ENCODE peak calls at places on chromosomes 5 and 9, in five cellular contexts. O, J, D, Q and M are unnamed samples.
A peak's percentile ranks its signal among the peaks of the same experiment; 100 is the strongest.

GRCh38 chr9:5971740-5972139 is 43.7 kb downstream of the RANBP6 start:
- DNase-seq in Q (no peak), O (no peak), D (peak; percentile 53), J (no peak), M (no peak)

GRCh38 chr5:35454011-35454525 is 163.6 kb upstream of the SPEF2 start:
- DNase-seq in Q (no peak), D (no peak), O (no peak), J (no peak), M (peak; percentile 64)

GRCh38 chr9:76394896-76395244 is 644 bp upstream of the RFK start:
- DNase-seq in O (peak; percentile 68), Q (no peak), J (peak; percentile 36), D (no peak), M (peak; percentile 64)

GRCh38 chr9:79256691-79257213 is 315.0 kb upstream of the TLE4 start:
- DNase-seq in D (peak; percentile 20), O (no peak), Q (no peak), J (no peak), M (peak; percentile 43)

GRCh38 chr5:7904170-7904569 is 35.2 kb downstream of the MTRR start:
- DNase-seq in D (peak; percentile 66), J (no peak), O (no peak), Q (no peak), M (peak; percentile 34)

GRCh38 chr5:157050050-157050449 is 8.9 kb downstream of the HAVCR1 start:
- DNase-seq in D (no peak), J (no peak), Q (no peak), O (no peak), M (no peak)

GRCh38 chr5:117621921-117622320 is 1047.3 kb upstream of the SEMA6A start:
- DNase-seq in J (no peak), Q (no peak), D (no peak), O (no peak), M (no peak)

GRCh38 chr9:126275386-126276001 is 51.1 kb upstream of the MVB12B start:
- DNase-seq in Q (no peak), D (peak; percentile 48), O (no peak), J (no peak), M (no peak)

GRCh38 chr9:124260769-124261603 is 3.2 kb downstream of the NEK6 start:
- DNase-seq in O (no peak), Q (no peak), D (peak; percentile 80), J (no peak), M (peak; percentile 85)

GRCh38 chr5:104178066-104178465 is 615.5 kb upstream of the NUDT12 start:
- DNase-seq in J (no peak), D (no peak), O (no peak), Q (no peak), M (no peak)

GRCh38 chr5:149855371-149855770 is 89.2 kb downstream of the PDE6A start:
- DNase-seq in O (no peak), D (no peak), J (no peak), Q (no peak), M (no peak)

GRCh38 chr9:108512426-108513173 is 343.2 kb downstream of the ACTL7B start:
- DNase-seq in O (no peak), Q (no peak), J (no peak), D (peak; percentile 8), M (peak; percentile 28)

GRCh38 chr9:131319486-131319885 is 30.0 kb downstream of the PLPP7 start:
- DNase-seq in Q (no peak), D (no peak), J (peak; percentile 50), O (no peak), M (no peak)

GRCh38 chr9:94554078-94554438 is 825 bp upstream of the PCAT7 start:
- DNase-seq in J (no peak), D (no peak), O (no peak), Q (no peak), M (no peak)

GRCh38 chr5:179123491-179124328 is 63.5 kb downstream of the ZNF354C start:
- DNase-seq in D (no peak), Q (no peak), J (no peak), O (no peak), M (no peak)

GRCh38 chr5:32538031-32538547 is 47.3 kb upstream of the SUB1 start:
- DNase-seq in D (peak; percentile 33), Q (peak; percentile 89), J (peak; percentile 29), O (peak; percentile 13), M (no peak)

GRCh38 chr5:53446908-53447307 is 33.5 kb upstream of the FST start:
- DNase-seq in Q (no peak), J (no peak), O (no peak), D (peak; percentile 31), M (no peak)

GRCh38 chr9:136644593-136645342 is 17.9 kb upstream of the EGFL7 start:
- DNase-seq in J (peak; percentile 92), O (no peak), Q (peak; percentile 61), D (no peak), M (peak; percentile 86)

GRCh38 chr5:1785062-1785461 is 14.6 kb downstream of the MRPL36 start:
- DNase-seq in J (no peak), Q (no peak), O (no peak), D (no peak), M (no peak)

GRCh38 chr5:181188700-181189362 is 16.2 kb downstream of the TRIM7 start:
- DNase-seq in J (peak; percentile 48), Q (peak; percentile 79), O (peak; percentile 76), D (peak; percentile 85), M (peak; percentile 80)

GRCh38 chr5:107672212-107673105 is 1.7 kb upstream of the EFNA5 start:
- DNase-seq in D (peak; percentile 99), J (peak; percentile 66), O (no peak), Q (peak; percentile 74), M (peak; percentile 87)

GRCh38 chr9:33739407-33739806 is 56.0 kb upstream of the PRSS3 start:
- DNase-seq in Q (no peak), J (no peak), D (no peak), O (no peak), M (no peak)

GRCh38 chr5:35679351-35679750 is 61.7 kb downstream of the SPEF2 start:
- DNase-seq in D (no peak), Q (no peak), O (no peak), J (no peak), M (peak; percentile 13)

GRCh38 chr5:156037151-156037909 is 289.6 kb upstream of the SGCD start:
- DNase-seq in J (no peak), Q (no peak), D (no peak), O (no peak), M (no peak)

GRCh38 chr5:30040483-30041116 is 1152.9 kb upstream of the CDH6 start:
- DNase-seq in O (no peak), J (no peak), Q (no peak), D (peak; percentile 77), M (peak; percentile 3)

GRCh38 chr5:112419596-112420110 is 576 bp upstream of the EPB41L4A start:
- DNase-seq in D (peak; percentile 33), O (no peak), Q (peak; percentile 40), J (peak; percentile 77), M (peak; percentile 4)

GRCh38 chr9:39588056-39588814 is 232.8 kb downstream of the SPATA31A1 start:
- DNase-seq in J (no peak), Q (no peak), D (no peak), O (no peak), M (peak; percentile 3)

GRCh38 chr9:38144421-38144820 is 75.4 kb upstream of the SHB start:
- DNase-seq in O (no peak), Q (no peak), D (peak; percentile 2), J (no peak), M (peak; percentile 6)

GRCh38 chr9:23590601-23591000 is 235.4 kb downstream of the ELAVL2 start:
- DNase-seq in J (no peak), O (no peak), Q (no peak), D (no peak), M (peak; percentile 1)

GRCh38 chr5:56200856-56201638 is 32.1 kb downstream of the ANKRD55 start:
- DNase-seq in D (peak; percentile 90), J (no peak), O (peak; percentile 59), Q (peak; percentile 22), M (peak; percentile 88)

GRCh38 chr9:92605224-92605623 is 64.7 kb downstream of the IPPK start:
- DNase-seq in O (no peak), J (no peak), D (no peak), Q (no peak), M (no peak)